ENCODE peak calls at places on chromosomes 13 and 19, in six cellular contexts. D, H, Z, W, X and F are unnamed samples.

GRCh38 chr13:43267916-43268315 is 244.5 kb downstream of the DNAJC15 start:
- DNase-seq in X (no peak), H (no peak), W (no peak), D (no peak), Z (no peak), F (no peak)

GRCh38 chr19:45464861-45465427 is 2.9 kb upstream of the FOSB start:
- DNase-seq in H (no peak), D (no peak), Z (no peak), X (peak), W (no peak), F (no peak)

GRCh38 chr19:3161453-3161852 is 17.1 kb upstream of the S1PR4 start:
- DNase-seq in D (no peak), H (no peak), W (no peak), Z (no peak), X (no peak), F (no peak)

GRCh38 chr13:79379274-79379673 is 26.8 kb downstream of the RBM26 start:
- DNase-seq in W (no peak), H (no peak), Z (no peak), X (no peak), D (no peak), F (no peak)

GRCh38 chr19:17441241-17442135 is 7.0 kb downstream of the TMEM221 start:
- DNase-seq in D (no peak), H (no peak), Z (peak), W (no peak), X (no peak), F (no peak)

GRCh38 chr19:10471909-10472308 is 31.2 kb downstream of the KEAP1 start:
- DNase-seq in W (no peak), D (no peak), X (peak), H (no peak), Z (peak), F (no peak)

GRCh38 chr19:16330368-16330801 is 5.8 kb downstream of the KLF2 start:
- DNase-seq in D (peak), W (peak), Z (peak), H (peak), X (peak), F (peak)

GRCh38 chr19:37992761-37993160 is 85.8 kb downstream of the SIPA1L3 start:
- DNase-seq in Z (no peak), W (no peak), D (no peak), H (no peak), X (no peak), F (no peak)

GRCh38 chr19:38718747-38719543 is 25.3 kb downstream of the CAPN12 start:
- DNase-seq in X (no peak), Z (peak), D (no peak), H (no peak), W (peak), F (no peak)

GRCh38 chr13:76438050-76438449 is 448.2 kb downstream of the KCTD12 start:
- DNase-seq in D (no peak), W (no peak), X (no peak), H (no peak), Z (peak), F (no peak)

GRCh38 chr13:67355791-67356190 is 125.7 kb upstream of the PCDH9 start:
- DNase-seq in X (no peak), W (no peak), Z (no peak), D (no peak), H (no peak), F (no peak)

GRCh38 chr13:52399708-52400107 is 6.3 kb downstream of the THSD1 start:
- DNase-seq in X (no peak), W (no peak), H (no peak), Z (no peak), D (no peak), F (no peak)

GRCh38 chr13:30147380-30147779 is 160.0 kb downstream of the KATNAL1 start:
- DNase-seq in Z (no peak), D (no peak), H (no peak), W (no peak), X (no peak), F (no peak)

GRCh38 chr13:98103942-98104880 is 38.7 kb upstream of the FARP1 start:
- DNase-seq in X (no peak), W (no peak), H (peak), Z (no peak), D (no peak), F (no peak)
- TF ChIP-seq CTCF in X (peak), W (peak), H (no peak), Z (peak), D (no peak), F (no peak)

DNA sequence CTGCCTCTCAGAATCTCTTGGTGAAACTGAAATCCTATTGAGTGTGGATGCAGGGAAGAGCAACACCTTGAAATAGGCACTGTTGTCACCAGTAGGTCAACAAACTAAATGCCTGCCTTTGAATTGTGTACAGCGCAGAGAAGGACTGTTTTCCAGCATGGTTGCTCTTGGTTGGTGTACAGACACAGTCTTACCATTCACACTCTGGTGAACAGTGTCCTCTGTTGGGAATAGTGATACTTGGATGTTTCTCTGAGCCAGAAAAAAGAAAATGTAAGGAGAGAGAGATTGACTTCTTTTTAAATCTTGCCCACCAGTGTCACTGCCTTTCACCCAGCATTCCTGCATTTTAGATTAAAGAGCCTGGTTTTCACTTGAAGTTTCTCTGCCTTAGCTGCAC is 179.7 kb downstream of the STK24 start:
- DNase-seq in H (no peak), X (no peak), Z (peak), W (no peak), D (no peak), F (no peak)
- TF ChIP-seq CTCF in H (no peak), X (peak), Z (peak), W (peak), D (no peak), F (no peak)

GRCh38 chr19:51511353-51511752 is 9.8 kb upstream of the SIGLEC12 start:
- DNase-seq in X (no peak), H (no peak), Z (no peak), W (no peak), D (no peak), F (no peak)
- TF ChIP-seq CTCF in X (no peak), H (no peak), Z (no peak), W (no peak), D (no peak), F (no peak)

GRCh38 chr13:28313579-28313978 is 175.2 kb downstream of the PAN3 start:
- DNase-seq in W (no peak), Z (no peak), X (peak), D (no peak), H (no peak), F (no peak)
- TF ChIP-seq CTCF in W (peak), Z (peak), X (peak), D (no peak), H (no peak), F (no peak)